ENCODE peak calls at places on chromosome 4, in ten cellular contexts. F is heart left ventricle, Q is NB4, H is neural crest cell, T is neural progenitor cell, N is GM12865, J is B cell, V is cardiac muscle cell, C is AG09309, I is mucosa of descending colon. U is an unnamed sample.

GRCh38 chr4:21113496-21114213 is 413.4 kb downstream of the PACRGL start:
- DNase-seq in F (no peak), C (no peak), V (peak; percentile 69), I (no peak), H (no peak), N (no peak), J (no peak), T (no peak), Q (no peak), U (no peak)

GRCh38 chr4:170888660-170889059 is 798.9 kb upstream of the AADAT start:
- DNase-seq in C (no peak), F (no peak), I (no peak), T (no peak), Q (no peak), V (no peak), H (no peak), N (no peak), J (no peak), U (no peak)

GRCh38 chr4:145178740-145179139 is 1.6 kb downstream of the OTUD4 start:
- DNase-seq in V (no peak), H (no peak), C (no peak), F (no peak), I (no peak), J (peak; percentile 41), Q (peak; percentile 40), N (peak; percentile 50), T (no peak), U (no peak)

GRCh38 chr4:20422398-20422797 is 170.7 kb downstream of the SLIT2 start:
- DNase-seq in F (no peak), I (peak; percentile 23), N (peak; percentile 64), Q (peak; percentile 66), H (peak; percentile 61), J (no peak), V (peak; percentile 76), T (peak; percentile 71), C (no peak), U (peak; percentile 59)

GRCh38 chr4:153393397-153393796 is 48.9 kb downstream of the MND1 start:
- DNase-seq in V (peak; percentile 43), I (no peak), J (no peak), T (no peak), H (no peak), N (no peak), F (no peak), C (no peak), Q (no peak), U (no peak)

GRCh38 chr4:72446353-72447055 is 122.5 kb downstream of the ADAMTS3 start:
- DNase-seq in Q (no peak), V (peak; percentile 13), N (no peak), C (no peak), T (no peak), F (no peak), H (no peak), I (no peak), J (no peak), U (no peak)

GRCh38 chr4:184024637-184025036 is 119.5 kb downstream of the STOX2 start:
- DNase-seq in Q (no peak), N (no peak), V (no peak), F (no peak), I (no peak), H (no peak), T (no peak), J (no peak), C (no peak), U (no peak)

GRCh38 chr4:114561590-114561989 is 37.0 kb upstream of the UGT8 start:
- DNase-seq in T (no peak), J (no peak), V (no peak), Q (no peak), N (no peak), I (peak; percentile 62), H (no peak), C (no peak), F (no peak), U (peak; percentile 38)

GRCh38 chr4:190020790-190021717 is 6.0 kb downstream of the FRG2 start:
- DNase-seq in F (peak; percentile 62), T (peak; percentile 83), N (no peak), I (peak; percentile 43), V (peak; percentile 54), C (no peak), H (no peak), Q (no peak), J (peak; percentile 47), U (peak; percentile 64)

GRCh38 chr4:1793940-1794808 is 1.1 kb downstream of the FGFR3 start:
- DNase-seq in J (peak; percentile 66), H (no peak), T (peak; percentile 63), V (no peak), Q (peak; percentile 34), N (no peak), F (no peak), I (peak; percentile 59), C (no peak), U (no peak)

GRCh38 chr4:92182006-92182735 is 121.6 kb upstream of the GRID2 start:
- DNase-seq in Q (no peak), J (no peak), V (no peak), T (no peak), H (no peak), F (peak; percentile 48), N (no peak), I (no peak), C (no peak), U (peak; percentile 65)

GRCh38 chr4:182643801-182644311 is 273.3 kb downstream of the DCTD start:
- DNase-seq in F (no peak), V (peak; percentile 82), T (no peak), I (no peak), Q (no peak), N (no peak), C (peak; percentile 83), J (no peak), H (no peak), U (no peak)

GRCh38 chr4:102543030-102543505 is 41.9 kb downstream of the NFKB1 start:
- DNase-seq in I (no peak), T (no peak), V (no peak), H (no peak), C (no peak), F (no peak), Q (no peak), J (no peak), N (peak; percentile 74), U (no peak)

GRCh38 chr4:40953253-40954118 is 203.7 kb downstream of the NSUN7 start:
- DNase-seq in C (no peak), V (no peak), I (no peak), Q (no peak), T (peak; percentile 18), H (no peak), F (peak; percentile 68), N (no peak), J (no peak), U (no peak)

GRCh38 chr4:55186700-55187099 is 61.3 kb upstream of the KDR start:
- DNase-seq in T (peak; percentile 66), Q (no peak), N (no peak), V (no peak), I (no peak), C (no peak), J (no peak), H (no peak), F (no peak), U (no peak)

GRCh38 chr4:55181606-55182005 is 56.2 kb upstream of the KDR start:
- DNase-seq in H (no peak), N (no peak), Q (no peak), I (no peak), F (no peak), C (no peak), T (no peak), J (no peak), V (peak; percentile 82), U (no peak)

GRCh38 chr4:55184600-55185523 is 59.5 kb upstream of the KDR start:
- DNase-seq in C (no peak), I (no peak), N (peak; percentile 61), J (no peak), H (no peak), T (no peak), V (peak; percentile 82), Q (peak; percentile 16), F (no peak), U (peak; percentile 19)

GRCh38 chr4:55183926-55184599 is 58.7 kb upstream of the KDR start:
- DNase-seq in T (no peak), F (no peak), J (no peak), C (peak; percentile 73), V (peak; percentile 97), N (no peak), H (no peak), Q (no peak), I (no peak), U (no peak)

GRCh38 chr4:55186123-55186522 is 60.7 kb upstream of the KDR start:
- DNase-seq in V (no peak), F (no peak), C (no peak), Q (no peak), H (no peak), N (no peak), J (no peak), I (no peak), T (no peak), U (no peak)
- TF ChIP-seq CTCF in V (peak; percentile 27), F (no peak), C (no peak), Q (no peak), H (peak; percentile 41), N (no peak), J (no peak), I (no peak), T (peak; percentile 26), U (no peak)

DNA sequence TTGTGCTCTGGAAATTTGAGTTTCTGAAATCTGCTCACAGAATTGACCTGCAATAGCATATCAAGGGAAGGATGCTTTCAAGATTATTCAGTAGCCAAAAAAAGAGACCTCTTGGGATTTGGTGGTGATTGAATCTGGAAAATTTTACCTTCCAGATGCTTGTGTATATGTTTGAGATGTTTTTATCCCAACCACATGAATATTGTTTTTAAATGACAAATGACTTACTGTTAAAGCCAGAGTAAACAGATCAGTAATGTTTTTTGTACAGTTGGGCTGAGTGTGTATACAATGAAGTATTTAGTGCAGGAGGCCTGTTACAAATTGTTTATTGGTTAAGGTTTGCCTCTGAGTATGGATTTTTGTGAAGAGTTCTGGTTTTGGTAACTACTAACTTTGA is 126.5 kb downstream of the CBR4 start:
- DNase-seq in Q (no peak), N (no peak), C (no peak), V (no peak), H (no peak), F (no peak), J (no peak), I (no peak), T (no peak), U (no peak)
- TF ChIP-seq CTCF in Q (no peak), N (no peak), C (no peak), V (no peak), H (no peak), F (no peak), J (no peak), I (no peak), T (no peak), U (no peak)

GRCh38 chr4:76407440-76408119 is 13.4 kb downstream of the CCDC158 start:
- DNase-seq in I (no peak), N (no peak), F (no peak), T (no peak), J (no peak), Q (no peak), V (peak; percentile 35), H (no peak), C (no peak), U (no peak)
- TF ChIP-seq CTCF in I (no peak), N (no peak), F (no peak), T (no peak), J (no peak), Q (no peak), V (no peak), H (no peak), C (no peak), U (no peak)

GRCh38 chr4:13087041-13087440 is 397.1 kb downstream of the RAB28 start:
- DNase-seq in F (no peak), Q (no peak), I (no peak), V (no peak), T (no peak), C (no peak), N (no peak), J (no peak), H (no peak), U (no peak)
- TF ChIP-seq CTCF in F (no peak), Q (no peak), I (no peak), V (no peak), T (no peak), C (no peak), N (no peak), J (no peak), H (no peak), U (no peak)

U was measured in pancreas.